ENCODE peak calls at places on chromosome 6, in six cellular contexts. One of them, this sample, is unnamed.

GRCh38 chr6:144578385-144579350 is 293.5 kb downstream of the UTRN start:
- DNase-seq in MM.1S: no peak
- DNase-seq in GM12892: no peak
- DNase-seq in putamen: no peak
- DNase-seq in fibroblast of lung: peak; percentile 49
- DNase-seq in right atrium auricular region: no peak
- DNase-seq in this sample: no peak

GRCh38 chr6:13716225-13716954 is 4.8 kb upstream of the RANBP9 start:
- DNase-seq in MM.1S: no peak
- DNase-seq in GM12892: no peak
- DNase-seq in putamen: no peak
- DNase-seq in fibroblast of lung: no peak
- DNase-seq in right atrium auricular region: no peak
- DNase-seq in this sample: no peak

GRCh38 chr6:43005844-43006243 is 7.9 kb downstream of the MEA1 start:
- DNase-seq in MM.1S: no peak
- DNase-seq in GM12892: no peak
- DNase-seq in putamen: no peak
- DNase-seq in fibroblast of lung: no peak
- DNase-seq in right atrium auricular region: no peak
- DNase-seq in this sample: no peak

GRCh38 chr6:146209942-146210341 is 181.1 kb downstream of the GRM1 start:
- DNase-seq in MM.1S: no peak
- DNase-seq in GM12892: no peak
- DNase-seq in putamen: no peak
- DNase-seq in fibroblast of lung: no peak
- DNase-seq in right atrium auricular region: no peak
- DNase-seq in this sample: no peak

GRCh38 chr6:46453221-46453620 is 38.0 kb downstream of the RCAN2 start:
- DNase-seq in MM.1S: no peak
- DNase-seq in GM12892: no peak
- DNase-seq in putamen: no peak
- DNase-seq in fibroblast of lung: peak; percentile 79
- DNase-seq in right atrium auricular region: no peak
- DNase-seq in this sample: no peak

GRCh38 chr6:1135726-1136414 is 176.0 kb upstream of the FOXQ1 start:
- DNase-seq in MM.1S: no peak
- DNase-seq in GM12892: no peak
- DNase-seq in putamen: peak; percentile 9
- DNase-seq in fibroblast of lung: peak; percentile 42
- DNase-seq in right atrium auricular region: no peak
- DNase-seq in this sample: peak; percentile 35

GRCh38 chr6:143759666-143760065 is 81.9 kb downstream of the PHACTR2 start:
- DNase-seq in MM.1S: no peak
- DNase-seq in GM12892: no peak
- DNase-seq in putamen: no peak
- DNase-seq in fibroblast of lung: no peak
- DNase-seq in right atrium auricular region: no peak
- DNase-seq in this sample: no peak

GRCh38 chr6:2858678-2859324 is 17.1 kb upstream of the SERPINB1 start:
- DNase-seq in MM.1S: no peak
- DNase-seq in GM12892: no peak
- DNase-seq in putamen: no peak
- DNase-seq in fibroblast of lung: no peak
- DNase-seq in right atrium auricular region: no peak
- DNase-seq in this sample: no peak

GRCh38 chr6:17869010-17869752 is 118.3 kb downstream of the KIF13A start:
- DNase-seq in MM.1S: no peak
- DNase-seq in GM12892: no peak
- DNase-seq in putamen: peak; percentile 82
- DNase-seq in fibroblast of lung: no peak
- DNase-seq in right atrium auricular region: no peak
- DNase-seq in this sample: peak; percentile 86

GRCh38 chr6:5950448-5950847 is 56.3 kb downstream of the NRN1 start:
- DNase-seq in MM.1S: no peak
- DNase-seq in GM12892: no peak
- DNase-seq in putamen: no peak
- DNase-seq in fibroblast of lung: no peak
- DNase-seq in right atrium auricular region: no peak
- DNase-seq in this sample: no peak

GRCh38 chr6:42963855-42964605 is 3.5 kb downstream of the GNMT start:
- DNase-seq in MM.1S: peak; percentile 31
- DNase-seq in GM12892: no peak
- DNase-seq in putamen: no peak
- DNase-seq in fibroblast of lung: peak; percentile 49
- DNase-seq in right atrium auricular region: no peak
- DNase-seq in this sample: no peak

GRCh38 chr6:7108196-7108963 is 619 bp downstream of the RREB1 start:
- DNase-seq in MM.1S: peak; percentile 19
- DNase-seq in GM12892: peak; percentile 41
- DNase-seq in putamen: no peak
- DNase-seq in fibroblast of lung: peak; percentile 47
- DNase-seq in right atrium auricular region: no peak
- DNase-seq in this sample: no peak

GRCh38 chr6:34445313-34445860 is 19.5 kb upstream of the RPS10 start:
- DNase-seq in MM.1S: no peak
- DNase-seq in GM12892: no peak
- DNase-seq in putamen: no peak
- DNase-seq in fibroblast of lung: no peak
- DNase-seq in right atrium auricular region: no peak
- DNase-seq in this sample: no peak

GRCh38 chr6:4017847-4018193 is 61.1 kb downstream of the FAM217A start:
- DNase-seq in MM.1S: peak; percentile 53
- DNase-seq in GM12892: no peak
- DNase-seq in putamen: peak; percentile 10
- DNase-seq in fibroblast of lung: peak; percentile 48
- DNase-seq in right atrium auricular region: no peak
- DNase-seq in this sample: no peak

GRCh38 chr6:110534731-110535164 is 58.3 kb upstream of the SLC22A16 start:
- DNase-seq in MM.1S: no peak
- DNase-seq in GM12892: no peak
- DNase-seq in putamen: peak; percentile 95
- DNase-seq in fibroblast of lung: peak; percentile 76
- DNase-seq in right atrium auricular region: no peak
- DNase-seq in this sample: peak; percentile 95

GRCh38 chr6:31362751-31363150 is 5.8 kb upstream of the HLA-B start:
- DNase-seq in MM.1S: no peak
- DNase-seq in GM12892: no peak
- DNase-seq in putamen: no peak
- DNase-seq in fibroblast of lung: no peak
- DNase-seq in right atrium auricular region: no peak
- DNase-seq in this sample: no peak

GRCh38 chr6:39228992-39229767 is at the start of gene KCNK5:
- DNase-seq in MM.1S: peak; percentile 59
- DNase-seq in GM12892: peak; percentile 83
- DNase-seq in putamen: peak; percentile 24
- DNase-seq in fibroblast of lung: peak; percentile 48
- DNase-seq in right atrium auricular region: peak; percentile 62
- DNase-seq in this sample: peak; percentile 27

GRCh38 chr6:1644516-1644915 is 34.8 kb downstream of the FOXC1 start:
- DNase-seq in MM.1S: no peak
- DNase-seq in GM12892: no peak
- DNase-seq in putamen: no peak
- DNase-seq in fibroblast of lung: no peak
- DNase-seq in right atrium auricular region: no peak
- DNase-seq in this sample: no peak

GRCh38 chr6:80163754-80164187 is 57.3 kb downstream of the BCKDHB start:
- DNase-seq in MM.1S: peak; percentile 50
- DNase-seq in GM12892: no peak
- DNase-seq in putamen: no peak
- DNase-seq in fibroblast of lung: peak; percentile 77
- DNase-seq in right atrium auricular region: no peak
- DNase-seq in this sample: no peak

GRCh38 chr6:96156425-96156824 is 140.7 kb downstream of the FUT9 start:
- DNase-seq in MM.1S: no peak
- DNase-seq in GM12892: no peak
- DNase-seq in putamen: no peak
- DNase-seq in fibroblast of lung: no peak
- DNase-seq in right atrium auricular region: no peak
- DNase-seq in this sample: no peak

GRCh38 chr6:75691012-75691411 is 58.0 kb upstream of the MYO6 start:
- DNase-seq in MM.1S: no peak
- DNase-seq in GM12892: no peak
- DNase-seq in putamen: no peak
- DNase-seq in fibroblast of lung: peak; percentile 30
- DNase-seq in right atrium auricular region: no peak
- DNase-seq in this sample: no peak

GRCh38 chr6:169371344-169372144 is 117.9 kb upstream of the THBS2 start:
- DNase-seq in MM.1S: no peak
- DNase-seq in GM12892: no peak
- DNase-seq in putamen: no peak
- DNase-seq in fibroblast of lung: peak; percentile 26
- DNase-seq in right atrium auricular region: no peak
- DNase-seq in this sample: no peak

GRCh38 chr6:16761469-16762264 is 407 bp upstream of the ATXN1 start:
- DNase-seq in MM.1S: peak; percentile 85
- DNase-seq in GM12892: peak; percentile 49
- DNase-seq in putamen: peak; percentile 84
- DNase-seq in fibroblast of lung: peak; percentile 93
- DNase-seq in right atrium auricular region: peak; percentile 88
- DNase-seq in this sample: peak; percentile 73

GRCh38 chr6:6825153-6825847 is 236.8 kb downstream of the LY86 start:
- DNase-seq in MM.1S: no peak
- DNase-seq in GM12892: no peak
- DNase-seq in putamen: no peak
- DNase-seq in fibroblast of lung: no peak
- DNase-seq in right atrium auricular region: no peak
- DNase-seq in this sample: no peak

GRCh38 chr6:109527989-109528388 is 45.0 kb upstream of the ZBTB24 start:
- DNase-seq in MM.1S: no peak
- DNase-seq in GM12892: no peak
- DNase-seq in putamen: no peak
- DNase-seq in fibroblast of lung: peak; percentile 9
- DNase-seq in right atrium auricular region: no peak
- DNase-seq in this sample: no peak

GRCh38 chr6:87200469-87201174 is 45.3 kb downstream of the ZNF292 start:
- DNase-seq in MM.1S: no peak
- DNase-seq in GM12892: no peak
- DNase-seq in putamen: no peak
- DNase-seq in fibroblast of lung: peak; percentile 56
- DNase-seq in right atrium auricular region: no peak
- DNase-seq in this sample: no peak

GRCh38 chr6:107716688-107717089 is 107.4 kb downstream of the SCML4 start:
- DNase-seq in MM.1S: peak; percentile 94
- DNase-seq in GM12892: peak; percentile 34
- DNase-seq in putamen: no peak
- DNase-seq in fibroblast of lung: peak; percentile 24
- DNase-seq in right atrium auricular region: no peak
- DNase-seq in this sample: no peak

GRCh38 chr6:160634706-160635105 is 29.4 kb downstream of the LPA start:
- DNase-seq in MM.1S: no peak
- DNase-seq in GM12892: no peak
- DNase-seq in putamen: no peak
- DNase-seq in fibroblast of lung: no peak
- DNase-seq in right atrium auricular region: no peak
- DNase-seq in this sample: no peak

GRCh38 chr6:162856885-162857284 is 129.1 kb downstream of the PACRG start:
- DNase-seq in MM.1S: no peak
- DNase-seq in GM12892: no peak
- DNase-seq in putamen: peak; percentile 98
- DNase-seq in fibroblast of lung: peak; percentile 83
- DNase-seq in right atrium auricular region: no peak
- DNase-seq in this sample: peak; percentile 98

GRCh38 chr6:43790031-43790430 is 20.0 kb downstream of the VEGFA start:
- DNase-seq in MM.1S: no peak
- DNase-seq in GM12892: no peak
- DNase-seq in putamen: no peak
- DNase-seq in fibroblast of lung: peak; percentile 60
- DNase-seq in right atrium auricular region: peak; percentile 87
- DNase-seq in this sample: no peak

GRCh38 chr6:30834643-30835042 is 49.7 kb upstream of the DDR1 start:
- DNase-seq in MM.1S: no peak
- DNase-seq in GM12892: no peak
- DNase-seq in putamen: no peak
- DNase-seq in fibroblast of lung: no peak
- DNase-seq in right atrium auricular region: no peak
- DNase-seq in this sample: no peak

GRCh38 chr6:23266536-23266935 is 697.2 kb downstream of the HDGFL1 start:
- DNase-seq in MM.1S: no peak
- DNase-seq in GM12892: no peak
- DNase-seq in putamen: no peak
- DNase-seq in fibroblast of lung: no peak
- DNase-seq in right atrium auricular region: no peak
- DNase-seq in this sample: no peak

GRCh38 chr6:11341867-11342266 is 109.4 kb upstream of the NEDD9 start:
- DNase-seq in MM.1S: no peak
- DNase-seq in GM12892: no peak
- DNase-seq in putamen: no peak
- DNase-seq in fibroblast of lung: peak; percentile 20
- DNase-seq in right atrium auricular region: no peak
- DNase-seq in this sample: no peak

This sample was measured in globus pallidus.